ENCODE peak calls at places on chromosomes 2 and 18, in seven cellular contexts. W is HEK293T; H is iris pigment epithelial cell; N is germinal center; K is kidney glomerular epithelial cell; J is stimulated activated CD4-positive, alpha-beta T cell treated with anti-CD3 and anti-CD28 coated beads, TNF-alpha, amount 100 ng/mL, for 4 hours; E is brain microvascular endothelial cell. S is an unnamed sample.

GRCh38 chr18:68435581-68435980 is 279.3 kb downstream of the TMX3 start:
- DNase-seq in E (no peak), H (no peak), N (no peak), J (no peak), K (no peak), W (no peak), S (no peak)

GRCh38 chr18:3093624-3094354 is 80.8 kb upstream of the LPIN2 start:
- DNase-seq in N (no peak), H (no peak), J (no peak), W (no peak), E (no peak), K (no peak), S (no peak)

GRCh38 chr2:3034856-3035255 is 342.8 kb downstream of the EIPR1 start:
- DNase-seq in N (no peak), W (no peak), K (no peak), H (no peak), J (no peak), E (no peak), S (peak)

GRCh38 chr18:58049000-58049688 is 5.1 kb downstream of the NEDD4L start:
- DNase-seq in K (no peak), H (no peak), E (no peak), N (no peak), W (no peak), J (no peak), S (no peak)

GRCh38 chr18:28666216-28666615 is 489.3 kb upstream of the CDH2 start:
- DNase-seq in K (no peak), H (peak), W (no peak), J (no peak), N (no peak), E (no peak), S (no peak)

GRCh38 chr18:32373505-32373904 is 97.2 kb downstream of the GAREM1 start:
- DNase-seq in J (no peak), E (no peak), N (no peak), W (no peak), K (no peak), H (no peak), S (no peak)

GRCh38 chr2:42046819-42047487 is 868 bp upstream of the PKDCC start:
- DNase-seq in N (no peak), J (no peak), W (peak), K (no peak), H (peak), E (no peak), S (no peak)

GRCh38 chr2:9497017-9497416 is 22.7 kb downstream of the IAH1 start:
- DNase-seq in K (no peak), J (no peak), N (no peak), E (no peak), W (no peak), H (no peak), S (no peak)

GRCh38 chr2:94759211-94759610 is 112.0 kb upstream of the TEKT4 start:
- DNase-seq in J (no peak), N (no peak), W (peak), E (no peak), H (no peak), K (no peak), S (peak)

GRCh38 chr2:22952671-22953070 is 432.3 kb upstream of the KLHL29 start:
- DNase-seq in E (no peak), W (no peak), H (no peak), J (no peak), K (peak), N (no peak), S (no peak)

GRCh38 chr2:7430869-7431641 is 513.8 kb downstream of the RNF144A start:
- DNase-seq in W (no peak), N (peak), K (no peak), J (no peak), E (no peak), H (no peak), S (peak)

GRCh38 chr2:139742216-139743172 is 962.3 kb upstream of the NXPH2 start:
- DNase-seq in E (no peak), J (no peak), H (no peak), W (no peak), K (no peak), N (no peak), S (no peak)

GRCh38 chr2:144198116-144198515 is 321.8 kb downstream of the ZEB2 start:
- DNase-seq in E (peak), J (no peak), W (no peak), K (peak), N (no peak), H (peak), S (no peak)

S was measured in OCI-LY7.